ENCODE peak calls at places on chromosome X, in four cellular contexts. A is SW 1271; T is stimulated activated CD8-positive, alpha-beta memory T cell treated with anti-CD3 and anti-CD28 coated beads, Interleukin-4, amount 100 ng/mL, for 4 hours; B is GM18507. K is an unnamed sample.
A peak's percentile ranks its signal among the peaks of the same experiment; 100 is the strongest.

GRCh38 chrX:141619336-141619735 is 29.8 kb downstream of the SPANXA2 start:
- DNase-seq in A (no peak), T (no peak), B (no peak), K (no peak)

GRCh38 chrX:102976793-102977495 is 39.9 kb downstream of the RAB40AL start:
- DNase-seq in A (no peak), T (no peak), B (no peak), K (peak; percentile 2)

GRCh38 chrX:120790118-120790517 is 85.5 kb downstream of the CT47B1 start:
- DNase-seq in A (peak; percentile 17), T (peak; percentile 1), B (peak; percentile 9), K (peak; percentile 47)

GRCh38 chrX:21955398-21956189 is 15.1 kb downstream of the SMS start:
- DNase-seq in A (no peak), T (no peak), B (no peak), K (no peak)

GRCh38 chrX:72536542-72536941 is 36.1 kb downstream of the HDAC8 start:
- DNase-seq in A (no peak), T (no peak), B (no peak), K (no peak)

GRCh38 chrX:97065973-97066372 is 182.3 kb downstream of the RPA4 start:
- DNase-seq in A (no peak), T (no peak), B (no peak), K (no peak)

GRCh38 chrX:86805241-86805640 is 657.0 kb downstream of the DACH2 start:
- DNase-seq in A (no peak), T (no peak), B (no peak), K (no peak)

GRCh38 chrX:42746606-42747005 is 31.4 kb downstream of the PPP1R2C start:
- DNase-seq in A (no peak), T (no peak), B (no peak), K (no peak)

GRCh38 chrX:134929813-134930212 is 61.0 kb upstream of the SMIM10 start:
- DNase-seq in A (no peak), T (no peak), B (no peak), K (no peak)

GRCh38 chrX:151085207-151085606 is 91.2 kb upstream of the GPR50 start:
- DNase-seq in A (no peak), T (no peak), B (no peak), K (no peak)

GRCh38 chrX:26783512-26784225 is 567.7 kb downstream of the MAGEB5 start:
- DNase-seq in A (peak; percentile 0), T (no peak), B (no peak), K (no peak)